ENCODE peak calls at places on chromosome 7, in seven cellular contexts. A is astrocyte of the cerebellum, Q is GM12865, B is fibroblast of the aortic adventitia, J is fibroblast of lung, H is NB4, D is AG04449. C is an unnamed sample.
A peak's percentile ranks its signal among the peaks of the same experiment; 100 is the strongest.

GRCh38 chr7:36391436-36392198 is 2.0 kb downstream of the ANLN start:
- DNase-seq in A (no peak), Q (peak; percentile 70), B (no peak), J (no peak), H (peak; percentile 51), D (no peak), C (no peak)

GRCh38 chr7:142787034-142787768 is 16.4 kb downstream of the PRSS2 start:
- DNase-seq in A (no peak), Q (no peak), B (no peak), J (no peak), H (no peak), D (no peak), C (no peak)

GRCh38 chr7:25084826-25085225 is 40.2 kb downstream of the CYCS start:
- DNase-seq in A (no peak), Q (no peak), B (no peak), J (peak; percentile 13), H (no peak), D (no peak), C (no peak)

GRCh38 chr7:42164946-42165345 is 72.1 kb downstream of the GLI3 start:
- DNase-seq in A (no peak), Q (no peak), B (no peak), J (no peak), H (no peak), D (no peak), C (no peak)

GRCh38 chr7:121505021-121505420 is 108.9 kb upstream of the FAM3C start:
- DNase-seq in A (no peak), Q (no peak), B (peak; percentile 70), J (peak; percentile 74), H (no peak), D (no peak), C (no peak)

GRCh38 chr7:79064187-79064823 is 389.2 kb downstream of the MAGI2 start:
- DNase-seq in A (peak; percentile 4), Q (no peak), B (peak; percentile 4), J (peak; percentile 43), H (no peak), D (no peak), C (no peak)

GRCh38 chr7:135353832-135354231 is 120.2 kb downstream of the STRA8 start:
- DNase-seq in A (no peak), Q (no peak), B (peak; percentile 16), J (no peak), H (no peak), D (no peak), C (no peak)

GRCh38 chr7:19305698-19306097 is 160.5 kb upstream of the FERD3L start:
- DNase-seq in A (no peak), Q (peak; percentile 5), B (no peak), J (no peak), H (no peak), D (no peak), C (no peak)

GRCh38 chr7:108503112-108504026 is 22.6 kb downstream of the PNPLA8 start:
- DNase-seq in A (no peak), Q (peak; percentile 52), B (peak; percentile 50), J (no peak), H (no peak), D (no peak), C (no peak)

GRCh38 chr7:95276114-95276513 is 48.2 kb downstream of the PON1 start:
- DNase-seq in A (no peak), Q (no peak), B (no peak), J (peak; percentile 6), H (no peak), D (no peak), C (no peak)

GRCh38 chr7:78448915-78449314 is 650.3 kb downstream of the PHTF2 start:
- DNase-seq in A (no peak), Q (no peak), B (no peak), J (no peak), H (no peak), D (no peak), C (no peak)

GRCh38 chr7:129670636-129671035 is 59.1 kb downstream of the NRF1 start:
- DNase-seq in A (peak; percentile 23), Q (no peak), B (peak; percentile 41), J (peak; percentile 31), H (no peak), D (no peak), C (no peak)

GRCh38 chr7:51306761-51307160 is 9.8 kb downstream of the COBL start:
- DNase-seq in A (no peak), Q (no peak), B (no peak), J (no peak), H (no peak), D (no peak), C (no peak)

GRCh38 chr7:151454932-151455530 is 15.1 kb upstream of the CRYGN start:
- DNase-seq in A (no peak), Q (no peak), B (no peak), J (no peak), H (no peak), D (no peak), C (no peak)

GRCh38 chr7:12595148-12595547 is 24.6 kb downstream of the SCIN start:
- DNase-seq in A (no peak), Q (no peak), B (no peak), J (no peak), H (no peak), D (no peak), C (no peak)

GRCh38 chr7:67842571-67842970 is 845.9 kb downstream of the TYW1 start:
- DNase-seq in A (no peak), Q (no peak), B (no peak), J (no peak), H (no peak), D (no peak), C (no peak)

GRCh38 chr7:95777266-95777665 is 4.9 kb downstream of the DYNC1I1 start:
- DNase-seq in A (no peak), Q (no peak), B (no peak), J (no peak), H (no peak), D (no peak), C (no peak)

GRCh38 chr7:100972002-100972347 is 2.6 kb downstream of the MUC12 start:
- DNase-seq in A (no peak), Q (no peak), B (no peak), J (no peak), H (no peak), D (no peak), C (no peak)

GRCh38 chr7:100978300-100978699 is 8.9 kb downstream of the MUC12 start:
- DNase-seq in A (no peak), Q (no peak), B (no peak), J (no peak), H (no peak), D (no peak), C (no peak)

GRCh38 chr7:100975391-100975821 is 6.0 kb downstream of the MUC12 start:
- DNase-seq in A (no peak), Q (no peak), B (no peak), J (no peak), H (no peak), D (no peak), C (no peak)

GRCh38 chr7:100971111-100972001 is 2.0 kb downstream of the MUC12 start:
- DNase-seq in A (no peak), Q (no peak), B (no peak), J (no peak), H (no peak), D (no peak), C (no peak)

DNA sequence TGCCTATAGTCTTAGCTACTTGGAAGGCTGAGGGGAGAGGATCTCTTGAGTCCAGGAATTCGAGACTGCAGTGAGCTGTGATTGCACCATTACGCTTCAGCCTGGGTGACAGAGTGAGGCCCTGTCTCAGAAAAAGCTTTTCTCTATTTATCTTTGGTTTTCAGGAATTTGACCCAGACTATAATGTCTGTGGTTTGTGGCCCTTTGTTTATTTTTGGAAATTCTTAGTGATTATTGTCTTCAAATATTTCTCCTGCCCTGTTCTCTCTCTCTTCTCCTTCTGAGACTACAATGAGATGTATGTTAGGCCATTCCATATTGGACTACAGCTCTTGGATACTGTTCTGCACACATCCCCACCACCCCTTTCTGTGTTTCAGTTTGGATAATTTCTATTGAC is 4.7 kb downstream of the MUC12 start:
- DNase-seq in A (no peak), Q (no peak), B (no peak), J (peak; percentile 47), H (no peak), D (no peak), C (no peak)
- H3K4me3 ChIP-seq in A (no peak overlapping the region), Q (no peak overlapping the region), B (no peak overlapping the region), J (no peak overlapping the region), H (no peak overlapping the region), D (no peak overlapping the region), C (no peak overlapping the region)

GRCh38 chr7:47757946-47758371 is 176.0 kb upstream of the TNS3 start:
- DNase-seq in A (peak; percentile 78), Q (no peak), B (peak; percentile 60), J (peak; percentile 92), H (no peak), D (peak; percentile 70), C (peak; percentile 81)
- TF ChIP-seq CTCF in A (no peak), Q (no peak), B (no peak), J (no peak), H (no peak), D (no peak), C (no peak)

DNA sequence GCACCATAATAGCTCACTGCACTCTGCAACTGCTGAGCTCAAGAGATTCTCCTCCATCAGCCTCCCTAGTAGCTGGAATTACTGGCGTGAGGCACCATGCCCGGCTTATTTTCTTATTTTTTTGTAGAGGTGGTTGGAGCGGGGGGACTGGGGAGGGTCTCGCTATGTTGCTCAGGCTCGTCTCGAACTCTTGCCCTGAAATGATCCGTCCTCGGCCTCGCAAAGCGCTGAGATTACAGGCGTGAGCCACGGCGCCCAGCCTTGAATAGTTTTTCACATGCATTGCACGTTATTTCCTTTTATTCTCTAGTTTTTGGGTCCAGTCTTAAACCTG is 526 bp upstream of the LAMTOR4 start:
- DNase-seq in A (no peak), Q (no peak), B (no peak), J (no peak), H (no peak), D (no peak), C (no peak)
- H3K4me3 ChIP-seq in A (peak overlapping the region; percentile 99), Q (peak overlapping the region; percentile 69), B (peak overlapping the region; percentile 49), J (peak overlapping the region; percentile 93), H (peak overlapping the region; percentile 22), D (peak overlapping the region; percentile 46), C (peak overlapping the region; percentile 53)

GRCh38 chr7:107234436-107234835 is 65.6 kb downstream of the HBP1 start:
- DNase-seq in A (no peak), Q (no peak), B (no peak), J (peak; percentile 16), H (no peak), D (no peak), C (no peak)

GRCh38 chr7:107233174-107233573 is 64.4 kb downstream of the HBP1 start:
- DNase-seq in A (no peak), Q (peak; percentile 14), B (no peak), J (peak; percentile 8), H (no peak), D (no peak), C (no peak)

GRCh38 chr7:107233981-107234380 is 65.2 kb downstream of the HBP1 start:
- DNase-seq in A (no peak), Q (no peak), B (no peak), J (no peak), H (no peak), D (no peak), C (no peak)

GRCh38 chr7:107236857-107237256 is 68.1 kb downstream of the HBP1 start:
- DNase-seq in A (no peak), Q (no peak), B (no peak), J (no peak), H (no peak), D (peak; percentile 28), C (no peak)

DNA sequence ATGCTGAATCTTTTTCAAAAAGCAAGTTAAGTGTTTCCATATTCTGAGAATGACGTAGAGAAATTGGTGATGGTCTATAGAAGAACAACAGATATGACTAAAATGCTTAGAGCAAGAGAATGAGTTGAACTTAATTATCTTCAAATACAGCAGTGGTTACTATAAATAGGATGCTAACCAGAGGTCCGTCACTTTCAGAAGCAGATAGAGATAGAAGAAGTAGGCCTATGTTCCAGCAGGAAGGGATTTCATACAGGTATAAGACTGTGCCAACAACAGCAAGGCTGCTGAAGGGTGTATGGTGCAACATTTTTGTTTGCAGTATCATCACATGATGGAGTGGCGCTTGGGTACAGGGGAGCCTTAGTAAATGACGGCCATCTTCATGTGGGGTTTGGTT is 68.6 kb downstream of the HBP1 start:
- DNase-seq in A (no peak), Q (no peak), B (no peak), J (no peak), H (no peak), D (no peak), C (no peak)
- TF ChIP-seq CTCF in A (no peak), Q (no peak), B (no peak), J (no peak), H (no peak), D (no peak), C (no peak)